ENCODE peak calls at places on chromosomes 1 and 21, in five cellular contexts. One of them, this sample, is unnamed.
A peak's percentile ranks its signal among the peaks of the same experiment; 100 is the strongest.

GRCh38 chr1:205505791-205506190 is 1.3 kb downstream of the CDK18 start:
- DNase-seq in CD8-positive, alpha-beta T cell: no peak
- DNase-seq in bronchial epithelial cell: peak; percentile 72
- DNase-seq in PC-3: peak; percentile 20
- DNase-seq in AG09309: no peak
- DNase-seq in this sample: peak; percentile 85

GRCh38 chr1:60149254-60149653 is 75.7 kb upstream of the C1orf87 start:
- DNase-seq in CD8-positive, alpha-beta T cell: no peak
- DNase-seq in bronchial epithelial cell: peak; percentile 17
- DNase-seq in PC-3: no peak
- DNase-seq in AG09309: no peak
- DNase-seq in this sample: no peak

GRCh38 chr1:61301824-61302652 is 219.7 kb downstream of the NFIA start:
- DNase-seq in CD8-positive, alpha-beta T cell: no peak
- DNase-seq in bronchial epithelial cell: peak; percentile 64
- DNase-seq in PC-3: no peak
- DNase-seq in AG09309: peak; percentile 35
- DNase-seq in this sample: no peak

GRCh38 chr1:205230965-205231364 is 3.2 kb downstream of the TMCC2 start:
- DNase-seq in CD8-positive, alpha-beta T cell: no peak
- DNase-seq in bronchial epithelial cell: no peak
- DNase-seq in PC-3: no peak
- DNase-seq in AG09309: no peak
- DNase-seq in this sample: no peak

GRCh38 chr1:25799758-25800537 is at the start of gene SELENON:
- DNase-seq in CD8-positive, alpha-beta T cell: no peak
- DNase-seq in bronchial epithelial cell: no peak
- DNase-seq in PC-3: peak; percentile 39
- DNase-seq in AG09309: no peak
- DNase-seq in this sample: no peak

GRCh38 chr1:29713857-29714256 is 477.5 kb downstream of the PTPRU start:
- DNase-seq in CD8-positive, alpha-beta T cell: no peak
- DNase-seq in bronchial epithelial cell: peak; percentile 38
- DNase-seq in PC-3: peak; percentile 41
- DNase-seq in AG09309: no peak
- DNase-seq in this sample: no peak

GRCh38 chr1:184866991-184867788 is 107.1 kb downstream of the NIBAN1 start:
- DNase-seq in CD8-positive, alpha-beta T cell: peak; percentile 39
- DNase-seq in bronchial epithelial cell: peak; percentile 98
- DNase-seq in PC-3: peak; percentile 76
- DNase-seq in AG09309: peak; percentile 96
- DNase-seq in this sample: no peak

GRCh38 chr1:15618685-15619525 is 1.6 kb downstream of the DDI2 start:
- DNase-seq in CD8-positive, alpha-beta T cell: no peak
- DNase-seq in bronchial epithelial cell: peak; percentile 85
- DNase-seq in PC-3: peak; percentile 58
- DNase-seq in AG09309: peak; percentile 74
- DNase-seq in this sample: no peak

GRCh38 chr1:2179283-2180013 is 15.1 kb downstream of the FAAP20 start:
- DNase-seq in CD8-positive, alpha-beta T cell: no peak
- DNase-seq in bronchial epithelial cell: no peak
- DNase-seq in PC-3: no peak
- DNase-seq in AG09309: no peak
- DNase-seq in this sample: no peak

GRCh38 chr21:41928621-41929220 is 25.1 kb downstream of the C2CD2 start:
- DNase-seq in CD8-positive, alpha-beta T cell: no peak
- DNase-seq in bronchial epithelial cell: no peak
- DNase-seq in PC-3: no peak
- DNase-seq in AG09309: no peak
- DNase-seq in this sample: no peak

GRCh38 chr1:109379422-109379821 is 18.3 kb downstream of the SORT1 start:
- DNase-seq in CD8-positive, alpha-beta T cell: no peak
- DNase-seq in bronchial epithelial cell: no peak
- DNase-seq in PC-3: peak; percentile 67
- DNase-seq in AG09309: no peak
- DNase-seq in this sample: no peak

GRCh38 chr1:23524716-23525401 is 6.2 kb downstream of the E2F2 start:
- DNase-seq in CD8-positive, alpha-beta T cell: peak; percentile 46
- DNase-seq in bronchial epithelial cell: no peak
- DNase-seq in PC-3: peak; percentile 22
- DNase-seq in AG09309: no peak
- DNase-seq in this sample: no peak

GRCh38 chr1:236509203-236509602 is 14.6 kb upstream of the LGALS8 start:
- DNase-seq in CD8-positive, alpha-beta T cell: no peak
- DNase-seq in bronchial epithelial cell: no peak
- DNase-seq in PC-3: no peak
- DNase-seq in AG09309: no peak
- DNase-seq in this sample: no peak

GRCh38 chr1:210252621-210253041 is 20.0 kb downstream of the SERTAD4 start:
- DNase-seq in CD8-positive, alpha-beta T cell: no peak
- DNase-seq in bronchial epithelial cell: no peak
- DNase-seq in PC-3: no peak
- DNase-seq in AG09309: no peak
- DNase-seq in this sample: no peak

GRCh38 chr1:37476087-37476452 is 1.7 kb downstream of the ZC3H12A start:
- DNase-seq in CD8-positive, alpha-beta T cell: no peak
- DNase-seq in bronchial epithelial cell: no peak
- DNase-seq in PC-3: no peak
- DNase-seq in AG09309: no peak
- DNase-seq in this sample: no peak

GRCh38 chr1:39919545-39919944 is 17.8 kb upstream of the MYCL start:
- DNase-seq in CD8-positive, alpha-beta T cell: peak; percentile 18
- DNase-seq in bronchial epithelial cell: peak; percentile 83
- DNase-seq in PC-3: peak; percentile 93
- DNase-seq in AG09309: no peak
- DNase-seq in this sample: no peak

GRCh38 chr1:3787347-3787710 is 9.0 kb downstream of the LRRC47 start:
- DNase-seq in CD8-positive, alpha-beta T cell: peak; percentile 18
- DNase-seq in bronchial epithelial cell: no peak
- DNase-seq in PC-3: no peak
- DNase-seq in AG09309: no peak
- DNase-seq in this sample: no peak

GRCh38 chr21:43308511-43309283 is 118.2 kb downstream of the SIK1 start:
- DNase-seq in CD8-positive, alpha-beta T cell: no peak
- DNase-seq in bronchial epithelial cell: no peak
- DNase-seq in PC-3: no peak
- DNase-seq in AG09309: no peak
- DNase-seq in this sample: peak; percentile 42

GRCh38 chr1:36924282-36924791 is 110.0 kb downstream of the GRIK3 start:
- DNase-seq in CD8-positive, alpha-beta T cell: peak; percentile 6
- DNase-seq in bronchial epithelial cell: peak; percentile 5
- DNase-seq in PC-3: peak; percentile 60
- DNase-seq in AG09309: no peak
- DNase-seq in this sample: no peak

GRCh38 chr1:147105909-147106308 is 66.4 kb downstream of the PRKAB2 start:
- DNase-seq in CD8-positive, alpha-beta T cell: no peak
- DNase-seq in bronchial epithelial cell: no peak
- DNase-seq in PC-3: no peak
- DNase-seq in AG09309: no peak
- DNase-seq in this sample: no peak

GRCh38 chr1:93681549-93682412 is at the start of gene BCAR3:
- DNase-seq in CD8-positive, alpha-beta T cell: no peak
- DNase-seq in bronchial epithelial cell: peak; percentile 66
- DNase-seq in PC-3: peak; percentile 80
- DNase-seq in AG09309: no peak
- DNase-seq in this sample: peak; percentile 83

GRCh38 chr1:68233202-68233601 is 879 bp upstream of the WLS start:
- DNase-seq in CD8-positive, alpha-beta T cell: no peak
- DNase-seq in bronchial epithelial cell: no peak
- DNase-seq in PC-3: no peak
- DNase-seq in AG09309: no peak
- DNase-seq in this sample: no peak

GRCh38 chr1:48246727-48247126 is 24.2 kb downstream of the SLC5A9 start:
- DNase-seq in CD8-positive, alpha-beta T cell: no peak
- DNase-seq in bronchial epithelial cell: peak; percentile 30
- DNase-seq in PC-3: peak; percentile 11
- DNase-seq in AG09309: no peak
- DNase-seq in this sample: no peak

GRCh38 chr1:66598670-66599069 is 64.7 kb downstream of the SGIP1 start:
- DNase-seq in CD8-positive, alpha-beta T cell: no peak
- DNase-seq in bronchial epithelial cell: peak; percentile 72
- DNase-seq in PC-3: peak; percentile 47
- DNase-seq in AG09309: peak; percentile 41
- DNase-seq in this sample: no peak

GRCh38 chr1:21939650-21940374 is 2.7 kb upstream of the HSPG2 start:
- DNase-seq in CD8-positive, alpha-beta T cell: no peak
- DNase-seq in bronchial epithelial cell: peak; percentile 97
- DNase-seq in PC-3: peak; percentile 93
- DNase-seq in AG09309: peak; percentile 94
- DNase-seq in this sample: no peak

GRCh38 chr1:225454733-225455132 is 26.9 kb upstream of the LBR start:
- DNase-seq in CD8-positive, alpha-beta T cell: peak; percentile 41
- DNase-seq in bronchial epithelial cell: peak; percentile 96
- DNase-seq in PC-3: peak; percentile 96
- DNase-seq in AG09309: peak; percentile 41
- DNase-seq in this sample: no peak

GRCh38 chr1:46248122-46248920 is 758 bp downstream of the RAD54L start:
- DNase-seq in CD8-positive, alpha-beta T cell: no peak
- DNase-seq in bronchial epithelial cell: peak; percentile 35
- DNase-seq in PC-3: peak; percentile 70
- DNase-seq in AG09309: no peak
- DNase-seq in this sample: peak; percentile 73

GRCh38 chr1:152145789-152146188 is 13.2 kb downstream of the RPTN start:
- DNase-seq in CD8-positive, alpha-beta T cell: no peak
- DNase-seq in bronchial epithelial cell: peak; percentile 39
- DNase-seq in PC-3: no peak
- DNase-seq in AG09309: no peak
- DNase-seq in this sample: no peak

GRCh38 chr1:152148991-152149390 is 10.0 kb downstream of the RPTN start:
- DNase-seq in CD8-positive, alpha-beta T cell: no peak
- DNase-seq in bronchial epithelial cell: no peak
- DNase-seq in PC-3: no peak
- DNase-seq in AG09309: no peak
- DNase-seq in this sample: no peak

GRCh38 chr1:152148051-152148450 is 11.0 kb downstream of the RPTN start:
- DNase-seq in CD8-positive, alpha-beta T cell: no peak
- DNase-seq in bronchial epithelial cell: no peak
- DNase-seq in PC-3: no peak
- DNase-seq in AG09309: no peak
- DNase-seq in this sample: no peak

GRCh38 chr1:152141971-152142584 is 16.9 kb downstream of the RPTN start:
- DNase-seq in CD8-positive, alpha-beta T cell: no peak
- DNase-seq in bronchial epithelial cell: peak; percentile 78
- DNase-seq in PC-3: peak; percentile 90
- DNase-seq in AG09309: peak; percentile 23
- DNase-seq in this sample: no peak

DNA sequence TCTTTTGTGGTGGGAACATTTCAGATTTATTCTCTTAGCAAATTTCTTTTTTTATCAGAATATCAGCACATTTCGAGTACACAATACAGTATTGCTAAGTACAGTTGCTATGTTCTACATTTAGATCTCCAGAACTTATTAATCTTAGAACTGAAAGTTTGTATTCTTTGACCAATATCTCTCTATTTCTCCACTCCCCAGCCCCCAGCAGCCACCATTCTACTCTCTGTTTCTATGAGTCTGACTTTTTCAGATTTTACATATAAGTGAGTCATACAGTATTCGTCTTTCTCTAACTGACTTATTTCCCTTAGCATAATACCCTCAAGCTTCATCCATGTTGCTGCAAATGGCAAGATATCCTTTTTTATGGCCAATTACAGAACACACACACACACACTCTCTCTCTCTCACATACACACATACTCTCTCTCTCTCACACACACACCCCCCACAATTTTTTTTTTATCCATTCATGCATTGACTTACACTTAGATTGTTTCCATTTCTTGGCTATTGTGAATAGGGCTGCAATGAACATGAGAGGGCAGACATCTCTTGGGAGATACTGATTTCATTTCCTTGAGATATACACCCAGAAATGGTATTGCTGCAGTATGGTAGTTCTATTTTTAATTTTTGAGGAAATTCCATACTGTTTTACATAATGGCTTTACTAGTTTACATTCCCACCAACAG is 15.7 kb downstream of the RPTN start:
- DNase-seq in CD8-positive, alpha-beta T cell: no peak
- DNase-seq in bronchial epithelial cell: peak; percentile 55
- DNase-seq in PC-3: no peak
- DNase-seq in AG09309: no peak
- DNase-seq in this sample: no peak
- TF ChIP-seq CTCF in CD8-positive, alpha-beta T cell: no peak
- TF ChIP-seq CTCF in bronchial epithelial cell: no peak
- TF ChIP-seq CTCF in PC-3: no peak
- TF ChIP-seq CTCF in AG09309: no peak
- TF ChIP-seq CTCF in this sample: no peak

GRCh38 chr1:58013237-58013636 is 533.3 kb downstream of the OMA1 start:
- DNase-seq in CD8-positive, alpha-beta T cell: no peak
- DNase-seq in bronchial epithelial cell: no peak
- DNase-seq in PC-3: no peak
- DNase-seq in AG09309: no peak
- DNase-seq in this sample: no peak
- TF ChIP-seq CTCF in CD8-positive, alpha-beta T cell: no peak
- TF ChIP-seq CTCF in bronchial epithelial cell: no peak
- TF ChIP-seq CTCF in PC-3: no peak
- TF ChIP-seq CTCF in AG09309: no peak
- TF ChIP-seq CTCF in this sample: peak; percentile 17

DNA sequence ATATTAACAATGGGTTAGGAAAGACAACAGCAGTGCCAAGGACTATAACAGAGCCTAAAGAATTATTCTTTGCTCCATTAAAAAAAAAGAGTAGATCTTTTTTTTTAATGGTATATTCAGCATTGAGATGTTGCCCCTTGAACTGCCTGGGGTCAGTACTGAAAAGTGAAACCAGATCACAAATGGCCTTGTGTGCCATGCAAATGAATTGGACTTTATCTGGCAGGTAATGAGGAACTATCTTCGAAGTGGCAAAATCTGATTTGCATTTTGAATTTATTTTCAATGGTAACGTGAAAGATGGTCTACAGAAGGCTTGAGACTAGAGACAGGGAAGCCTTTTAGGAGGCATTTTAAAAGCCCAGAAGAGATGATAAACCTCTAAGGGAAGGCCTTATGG is 21.4 kb upstream of the PKN2 start:
- DNase-seq in CD8-positive, alpha-beta T cell: no peak
- DNase-seq in bronchial epithelial cell: no peak
- DNase-seq in PC-3: no peak
- DNase-seq in AG09309: no peak
- DNase-seq in this sample: no peak
- TF ChIP-seq CTCF in CD8-positive, alpha-beta T cell: no peak
- TF ChIP-seq CTCF in bronchial epithelial cell: no peak
- TF ChIP-seq CTCF in PC-3: no peak
- TF ChIP-seq CTCF in AG09309: no peak
- TF ChIP-seq CTCF in this sample: no peak

GRCh38 chr21:39110431-39110830 is 72.8 kb downstream of the PSMG1 start:
- DNase-seq in CD8-positive, alpha-beta T cell: no peak
- DNase-seq in bronchial epithelial cell: no peak
- DNase-seq in PC-3: no peak
- DNase-seq in AG09309: no peak
- DNase-seq in this sample: no peak
- TF ChIP-seq CTCF in CD8-positive, alpha-beta T cell: no peak
- TF ChIP-seq CTCF in bronchial epithelial cell: no peak
- TF ChIP-seq CTCF in PC-3: no peak
- TF ChIP-seq CTCF in AG09309: no peak
- TF ChIP-seq CTCF in this sample: no peak